ENCODE peak calls at places on chromosomes 6 and 20, in four cellular contexts. One of them, this sample, is unnamed.

GRCh38 chr6:72622094-72622540 is 253 bp downstream of the KCNQ5 start:
- DNase-seq in GM12878: no peak
- DNase-seq in HepG2: no peak
- DNase-seq in K562: peak; percentile 34
- DNase-seq in this sample: peak; percentile 51

GRCh38 chr6:7914311-7914710 is 3.7 kb upstream of the TXNDC5 start:
- DNase-seq in K562: no peak
- DNase-seq in HepG2: no peak
- DNase-seq in GM12878: no peak
- DNase-seq in this sample: no peak

GRCh38 chr6:64439274-64439673 is 803.7 kb downstream of the PHF3 start:
- DNase-seq in HepG2: no peak
- DNase-seq in K562: no peak
- DNase-seq in GM12878: no peak
- DNase-seq in this sample: no peak

GRCh38 chr6:170032706-170033309 is 258.1 kb downstream of the DLL1 start:
- DNase-seq in HepG2: no peak
- DNase-seq in GM12878: no peak
- DNase-seq in K562: no peak
- DNase-seq in this sample: no peak

GRCh38 chr20:2264118-2264517 is 31.7 kb upstream of the TGM3 start:
- DNase-seq in GM12878: no peak
- DNase-seq in K562: no peak
- DNase-seq in HepG2: no peak
- DNase-seq in this sample: no peak

GRCh38 chr6:138161118-138161433 is 663 bp upstream of the ARFGEF3 start:
- DNase-seq in HepG2: no peak
- DNase-seq in GM12878: no peak
- DNase-seq in K562: no peak
- DNase-seq in this sample: no peak

GRCh38 chr6:72218125-72218524 is 331.8 kb downstream of the RIMS1 start:
- DNase-seq in HepG2: peak; percentile 17
- DNase-seq in GM12878: no peak
- DNase-seq in K562: peak; percentile 20
- DNase-seq in this sample: peak; percentile 66

GRCh38 chr20:10218536-10219451 is at the start of gene SNAP25:
- DNase-seq in K562: peak; percentile 75
- DNase-seq in GM12878: no peak
- DNase-seq in HepG2: no peak
- DNase-seq in this sample: peak; percentile 66

GRCh38 chr6:3247255-3248146 is 11.2 kb upstream of the PSMG4 start:
- DNase-seq in GM12878: no peak
- DNase-seq in HepG2: peak; percentile 87
- DNase-seq in K562: peak; percentile 81
- DNase-seq in this sample: no peak

GRCh38 chr20:36653456-36653855 is 7.5 kb upstream of the SLA2 start:
- DNase-seq in K562: no peak
- DNase-seq in GM12878: no peak
- DNase-seq in HepG2: no peak
- DNase-seq in this sample: no peak

GRCh38 chr6:39893286-39893685 is 41.0 kb downstream of the MOCS1 start:
- DNase-seq in K562: no peak
- DNase-seq in HepG2: no peak
- DNase-seq in GM12878: no peak
- DNase-seq in this sample: no peak

GRCh38 chr6:96086745-96087144 is 71.0 kb downstream of the FUT9 start:
- DNase-seq in GM12878: no peak
- DNase-seq in HepG2: no peak
- DNase-seq in K562: no peak
- DNase-seq in this sample: no peak

GRCh38 chr6:34531580-34532201 is 24.4 kb downstream of the SPDEF start:
- DNase-seq in GM12878: peak; percentile 17
- DNase-seq in K562: peak; percentile 55
- DNase-seq in HepG2: no peak
- DNase-seq in this sample: no peak

GRCh38 chr6:144856622-144857021 is 571.5 kb downstream of the UTRN start:
- DNase-seq in K562: no peak
- DNase-seq in HepG2: no peak
- DNase-seq in GM12878: no peak
- DNase-seq in this sample: no peak

GRCh38 chr20:31712112-31712553 is 10.5 kb downstream of the BCL2L1 start:
- DNase-seq in K562: peak; percentile 79
- DNase-seq in GM12878: no peak
- DNase-seq in HepG2: peak; percentile 62
- DNase-seq in this sample: no peak

GRCh38 chr6:167495506-167496391 is 170.9 kb downstream of the TTLL2 start:
- DNase-seq in HepG2: no peak
- DNase-seq in GM12878: no peak
- DNase-seq in K562: no peak
- DNase-seq in this sample: no peak

DNA sequence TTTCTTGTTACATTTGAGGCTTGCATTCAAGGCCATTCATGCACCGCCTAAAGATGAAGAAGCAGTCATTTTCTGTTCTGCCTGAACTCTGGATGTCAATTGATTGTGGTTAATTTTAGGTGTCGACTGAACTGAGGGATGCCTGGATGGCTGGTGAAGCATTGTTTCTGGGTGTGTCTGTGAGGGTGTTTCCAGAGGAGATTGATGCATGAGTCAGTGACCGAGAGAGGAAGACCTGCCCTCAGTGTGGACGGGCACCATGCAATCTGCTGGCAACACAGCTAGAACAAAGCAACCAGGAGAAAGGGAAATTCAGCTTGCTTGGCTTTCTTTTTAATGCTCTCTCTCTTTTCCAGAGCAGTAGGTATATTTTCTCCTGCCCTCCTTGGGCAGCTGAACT is 164.1 kb upstream of the ECI2 start:
- DNase-seq in GM12878: no peak
- DNase-seq in K562: no peak
- DNase-seq in HepG2: no peak
- DNase-seq in this sample: no peak
- TF ChIP-seq FOXM1 in GM12878: no peak
- TF ChIP-seq FOXM1 in K562: no peak
- TF ChIP-seq FOXM1 in HepG2: no peak
- TF ChIP-seq FOXM1 in this sample: no peak

GRCh38 chr6:119137194-119138072 is 59.0 kb upstream of the FAM184A start:
- DNase-seq in HepG2: no peak
- DNase-seq in K562: peak; percentile 83
- DNase-seq in GM12878: no peak
- DNase-seq in this sample: no peak
- TF ChIP-seq FOXM1 in HepG2: no peak
- TF ChIP-seq FOXM1 in K562: no peak
- TF ChIP-seq FOXM1 in GM12878: no peak
- TF ChIP-seq FOXM1 in this sample: no peak

GRCh38 chr20:63234693-63235398 is 859 bp upstream of the BIRC7 start:
- DNase-seq in HepG2: peak; percentile 60
- DNase-seq in GM12878: no peak
- DNase-seq in K562: peak; percentile 50
- DNase-seq in this sample: no peak
- TF ChIP-seq FOXM1 in HepG2: no peak
- TF ChIP-seq FOXM1 in GM12878: no peak
- TF ChIP-seq FOXM1 in K562: no peak
- TF ChIP-seq FOXM1 in this sample: no peak

DNA sequence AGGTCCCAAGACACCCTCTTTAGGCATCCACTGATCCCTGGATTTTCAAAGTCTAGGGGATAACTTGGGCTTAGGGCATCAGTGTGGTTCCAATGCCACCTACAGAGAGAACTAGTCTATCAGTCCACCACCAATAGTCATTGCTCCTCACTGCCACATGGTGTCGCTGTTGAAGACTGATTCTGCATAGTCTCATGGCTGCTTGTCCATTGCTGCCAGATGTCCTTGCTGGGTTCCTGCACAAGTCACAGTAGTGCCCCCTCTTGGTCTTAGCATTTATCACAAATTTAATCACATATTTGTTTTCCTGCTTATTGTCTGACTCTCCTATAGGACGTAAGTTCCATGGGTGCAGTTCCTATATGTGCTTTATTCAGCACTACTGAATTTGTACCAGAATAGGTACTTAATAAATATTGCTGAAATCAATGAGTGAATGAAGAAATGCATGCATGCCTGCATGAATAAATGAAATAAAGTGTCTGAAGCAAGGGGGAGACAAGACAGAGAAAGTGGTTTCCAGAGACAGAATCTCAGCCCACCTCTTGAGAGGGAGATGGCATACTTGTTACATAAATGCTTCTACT is 45.9 kb upstream of the RALY start:
- DNase-seq in GM12878: peak; percentile 19
- DNase-seq in K562: peak; percentile 86
- DNase-seq in HepG2: peak; percentile 83
- DNase-seq in this sample: peak; percentile 81
- TF ChIP-seq FOXM1 in GM12878: no peak
- TF ChIP-seq FOXM1 in K562: no peak
- TF ChIP-seq FOXM1 in HepG2: no peak
- TF ChIP-seq FOXM1 in this sample: no peak

This sample was measured in HEK293T.